ENCODE peak calls at places on chromosomes 2 and 18, in eight cellular contexts. One of them, this sample, is unnamed.
A peak's percentile ranks its signal among the peaks of the same experiment; 100 is the strongest.

GRCh38 chr2:236661762-236662110 is 92.1 kb downstream of the ACKR3 start:
- DNase-seq in cardiac muscle cell: peak; percentile 80
- DNase-seq in RCC 7860: no peak
- DNase-seq in iris pigment epithelial cell: no peak
- DNase-seq in SHP77 treated with DMSO at 0.1 percent for 48 hours: no peak
- DNase-seq in WTC11: no peak
- DNase-seq in hippocampal formation: no peak
- DNase-seq in CD8-positive, alpha-beta memory T cell: no peak
- DNase-seq in this sample: no peak

GRCh38 chr2:5596848-5597247 is 95.3 kb upstream of the SOX11 start:
- DNase-seq in CD8-positive, alpha-beta memory T cell: no peak
- DNase-seq in hippocampal formation: no peak
- DNase-seq in SHP77 treated with DMSO at 0.1 percent for 48 hours: no peak
- DNase-seq in iris pigment epithelial cell: no peak
- DNase-seq in WTC11: no peak
- DNase-seq in RCC 7860: no peak
- DNase-seq in cardiac muscle cell: no peak
- DNase-seq in this sample: no peak

GRCh38 chr2:86226069-86226468 is 26.8 kb downstream of the MRPL35 start:
- DNase-seq in iris pigment epithelial cell: no peak
- DNase-seq in RCC 7860: no peak
- DNase-seq in CD8-positive, alpha-beta memory T cell: no peak
- DNase-seq in hippocampal formation: no peak
- DNase-seq in WTC11: no peak
- DNase-seq in SHP77 treated with DMSO at 0.1 percent for 48 hours: no peak
- DNase-seq in cardiac muscle cell: no peak
- DNase-seq in this sample: no peak

GRCh38 chr18:70169747-70170146 is 35.7 kb downstream of the RTTN start:
- DNase-seq in cardiac muscle cell: no peak
- DNase-seq in RCC 7860: peak; percentile 43
- DNase-seq in iris pigment epithelial cell: no peak
- DNase-seq in hippocampal formation: no peak
- DNase-seq in SHP77 treated with DMSO at 0.1 percent for 48 hours: no peak
- DNase-seq in WTC11: no peak
- DNase-seq in CD8-positive, alpha-beta memory T cell: no peak
- DNase-seq in this sample: no peak

GRCh38 chr2:111121028-111121872 is 536 bp downstream of the BCL2L11 start:
- DNase-seq in iris pigment epithelial cell: peak; percentile 48
- DNase-seq in SHP77 treated with DMSO at 0.1 percent for 48 hours: no peak
- DNase-seq in cardiac muscle cell: no peak
- DNase-seq in RCC 7860: no peak
- DNase-seq in CD8-positive, alpha-beta memory T cell: peak; percentile 56
- DNase-seq in hippocampal formation: no peak
- DNase-seq in WTC11: peak; percentile 48
- DNase-seq in this sample: no peak

GRCh38 chr2:38601463-38602135 is 1.1 kb downstream of the HNRNPLL start:
- DNase-seq in SHP77 treated with DMSO at 0.1 percent for 48 hours: no peak
- DNase-seq in iris pigment epithelial cell: peak; percentile 44
- DNase-seq in RCC 7860: no peak
- DNase-seq in WTC11: no peak
- DNase-seq in cardiac muscle cell: peak; percentile 56
- DNase-seq in hippocampal formation: no peak
- DNase-seq in CD8-positive, alpha-beta memory T cell: no peak
- DNase-seq in this sample: no peak

GRCh38 chr2:212249451-212249850 is 289.2 kb downstream of the ERBB4 start:
- DNase-seq in iris pigment epithelial cell: peak; percentile 55
- DNase-seq in SHP77 treated with DMSO at 0.1 percent for 48 hours: no peak
- DNase-seq in WTC11: no peak
- DNase-seq in cardiac muscle cell: peak; percentile 34
- DNase-seq in CD8-positive, alpha-beta memory T cell: no peak
- DNase-seq in hippocampal formation: no peak
- DNase-seq in RCC 7860: no peak
- DNase-seq in this sample: no peak

GRCh38 chr2:174035981-174036742 is 71.0 kb upstream of the SP3 start:
- DNase-seq in RCC 7860: peak; percentile 63
- DNase-seq in hippocampal formation: no peak
- DNase-seq in CD8-positive, alpha-beta memory T cell: no peak
- DNase-seq in WTC11: no peak
- DNase-seq in iris pigment epithelial cell: peak; percentile 39
- DNase-seq in SHP77 treated with DMSO at 0.1 percent for 48 hours: no peak
- DNase-seq in cardiac muscle cell: peak; percentile 64
- DNase-seq in this sample: no peak

GRCh38 chr2:217289153-217289908 is 429.5 kb upstream of the TNP1 start:
- DNase-seq in hippocampal formation: no peak
- DNase-seq in SHP77 treated with DMSO at 0.1 percent for 48 hours: no peak
- DNase-seq in RCC 7860: no peak
- DNase-seq in WTC11: peak; percentile 60
- DNase-seq in iris pigment epithelial cell: no peak
- DNase-seq in cardiac muscle cell: no peak
- DNase-seq in CD8-positive, alpha-beta memory T cell: no peak
- DNase-seq in this sample: no peak

GRCh38 chr2:11802782-11803191 is 56.4 kb downstream of the LPIN1 start:
- DNase-seq in WTC11: no peak
- DNase-seq in cardiac muscle cell: peak; percentile 74
- DNase-seq in RCC 7860: no peak
- DNase-seq in hippocampal formation: no peak
- DNase-seq in iris pigment epithelial cell: peak; percentile 73
- DNase-seq in CD8-positive, alpha-beta memory T cell: no peak
- DNase-seq in SHP77 treated with DMSO at 0.1 percent for 48 hours: no peak
- DNase-seq in this sample: peak; percentile 32

GRCh38 chr2:73293534-73294171 is at the start of gene EGR4:
- DNase-seq in hippocampal formation: no peak
- DNase-seq in CD8-positive, alpha-beta memory T cell: peak; percentile 95
- DNase-seq in WTC11: peak; percentile 88
- DNase-seq in RCC 7860: no peak
- DNase-seq in cardiac muscle cell: peak; percentile 80
- DNase-seq in iris pigment epithelial cell: peak; percentile 71
- DNase-seq in SHP77 treated with DMSO at 0.1 percent for 48 hours: peak; percentile 68
- DNase-seq in this sample: peak; percentile 77

GRCh38 chr18:48833701-48834394 is 116.9 kb downstream of the SMAD7 start:
- DNase-seq in WTC11: peak; percentile 7
- DNase-seq in RCC 7860: peak; percentile 25
- DNase-seq in hippocampal formation: no peak
- DNase-seq in cardiac muscle cell: peak; percentile 27
- DNase-seq in CD8-positive, alpha-beta memory T cell: peak; percentile 81
- DNase-seq in iris pigment epithelial cell: no peak
- DNase-seq in SHP77 treated with DMSO at 0.1 percent for 48 hours: no peak
- DNase-seq in this sample: no peak

GRCh38 chr18:67731853-67732252 is 215.3 kb upstream of the DSEL start:
- DNase-seq in hippocampal formation: no peak
- DNase-seq in CD8-positive, alpha-beta memory T cell: no peak
- DNase-seq in RCC 7860: peak; percentile 6
- DNase-seq in iris pigment epithelial cell: peak; percentile 60
- DNase-seq in SHP77 treated with DMSO at 0.1 percent for 48 hours: no peak
- DNase-seq in WTC11: no peak
- DNase-seq in cardiac muscle cell: no peak
- DNase-seq in this sample: no peak

GRCh38 chr2:174072069-174072468 is 106.9 kb upstream of the SP3 start:
- DNase-seq in WTC11: no peak
- DNase-seq in SHP77 treated with DMSO at 0.1 percent for 48 hours: no peak
- DNase-seq in iris pigment epithelial cell: no peak
- DNase-seq in RCC 7860: no peak
- DNase-seq in hippocampal formation: no peak
- DNase-seq in CD8-positive, alpha-beta memory T cell: no peak
- DNase-seq in cardiac muscle cell: no peak
- DNase-seq in this sample: no peak

GRCh38 chr2:26401739-26402541 is at the start of gene DRC1:
- DNase-seq in SHP77 treated with DMSO at 0.1 percent for 48 hours: peak; percentile 63
- DNase-seq in WTC11: peak; percentile 93
- DNase-seq in CD8-positive, alpha-beta memory T cell: no peak
- DNase-seq in RCC 7860: no peak
- DNase-seq in iris pigment epithelial cell: peak; percentile 78
- DNase-seq in cardiac muscle cell: peak; percentile 88
- DNase-seq in hippocampal formation: peak; percentile 33
- DNase-seq in this sample: peak; percentile 62

GRCh38 chr2:205376071-205376470 is 306.2 kb upstream of the NRP2 start:
- DNase-seq in WTC11: no peak
- DNase-seq in SHP77 treated with DMSO at 0.1 percent for 48 hours: no peak
- DNase-seq in CD8-positive, alpha-beta memory T cell: no peak
- DNase-seq in hippocampal formation: no peak
- DNase-seq in RCC 7860: no peak
- DNase-seq in cardiac muscle cell: no peak
- DNase-seq in iris pigment epithelial cell: peak; percentile 20
- DNase-seq in this sample: no peak

GRCh38 chr2:201654611-201655384 is 11.5 kb upstream of the TMEM237 start:
- DNase-seq in CD8-positive, alpha-beta memory T cell: no peak
- DNase-seq in WTC11: no peak
- DNase-seq in hippocampal formation: no peak
- DNase-seq in RCC 7860: no peak
- DNase-seq in iris pigment epithelial cell: peak; percentile 72
- DNase-seq in SHP77 treated with DMSO at 0.1 percent for 48 hours: no peak
- DNase-seq in cardiac muscle cell: peak; percentile 87
- DNase-seq in this sample: no peak

GRCh38 chr2:187527262-187527661 is 27.0 kb downstream of the TFPI start:
- DNase-seq in SHP77 treated with DMSO at 0.1 percent for 48 hours: no peak
- DNase-seq in hippocampal formation: no peak
- DNase-seq in WTC11: no peak
- DNase-seq in iris pigment epithelial cell: peak; percentile 60
- DNase-seq in RCC 7860: no peak
- DNase-seq in CD8-positive, alpha-beta memory T cell: no peak
- DNase-seq in cardiac muscle cell: peak; percentile 89
- DNase-seq in this sample: no peak

GRCh38 chr18:79573921-79574491 is 105.6 kb upstream of the CTDP1 start:
- DNase-seq in SHP77 treated with DMSO at 0.1 percent for 48 hours: no peak
- DNase-seq in cardiac muscle cell: no peak
- DNase-seq in CD8-positive, alpha-beta memory T cell: peak; percentile 45
- DNase-seq in hippocampal formation: no peak
- DNase-seq in WTC11: no peak
- DNase-seq in iris pigment epithelial cell: no peak
- DNase-seq in RCC 7860: no peak
- DNase-seq in this sample: no peak

GRCh38 chr18:13375302-13376255 is 157.0 kb downstream of the LDLRAD4 start:
- DNase-seq in cardiac muscle cell: peak; percentile 88
- DNase-seq in SHP77 treated with DMSO at 0.1 percent for 48 hours: peak; percentile 27
- DNase-seq in CD8-positive, alpha-beta memory T cell: peak; percentile 80
- DNase-seq in hippocampal formation: no peak
- DNase-seq in iris pigment epithelial cell: peak; percentile 98
- DNase-seq in RCC 7860: peak; percentile 73
- DNase-seq in WTC11: no peak
- DNase-seq in this sample: peak; percentile 48

GRCh38 chr18:24992491-24992890 is 359.5 kb downstream of the ZNF521 start:
- DNase-seq in WTC11: no peak
- DNase-seq in cardiac muscle cell: no peak
- DNase-seq in RCC 7860: no peak
- DNase-seq in CD8-positive, alpha-beta memory T cell: no peak
- DNase-seq in hippocampal formation: no peak
- DNase-seq in iris pigment epithelial cell: peak; percentile 17
- DNase-seq in SHP77 treated with DMSO at 0.1 percent for 48 hours: no peak
- DNase-seq in this sample: no peak

GRCh38 chr2:234330902-234331301 is 166.0 kb downstream of the ARL4C start:
- DNase-seq in hippocampal formation: no peak
- DNase-seq in RCC 7860: no peak
- DNase-seq in WTC11: no peak
- DNase-seq in cardiac muscle cell: no peak
- DNase-seq in CD8-positive, alpha-beta memory T cell: no peak
- DNase-seq in iris pigment epithelial cell: no peak
- DNase-seq in SHP77 treated with DMSO at 0.1 percent for 48 hours: no peak
- DNase-seq in this sample: no peak

GRCh38 chr2:9160732-9161131 is 45.9 kb upstream of the ASAP2 start:
- DNase-seq in SHP77 treated with DMSO at 0.1 percent for 48 hours: no peak
- DNase-seq in iris pigment epithelial cell: no peak
- DNase-seq in CD8-positive, alpha-beta memory T cell: no peak
- DNase-seq in RCC 7860: no peak
- DNase-seq in cardiac muscle cell: no peak
- DNase-seq in hippocampal formation: no peak
- DNase-seq in WTC11: peak; percentile 35
- DNase-seq in this sample: no peak

GRCh38 chr18:3794537-3795348 is 344.8 kb downstream of the TGIF1 start:
- DNase-seq in cardiac muscle cell: peak; percentile 96
- DNase-seq in iris pigment epithelial cell: peak; percentile 73
- DNase-seq in RCC 7860: peak; percentile 84
- DNase-seq in WTC11: no peak
- DNase-seq in SHP77 treated with DMSO at 0.1 percent for 48 hours: no peak
- DNase-seq in hippocampal formation: no peak
- DNase-seq in CD8-positive, alpha-beta memory T cell: no peak
- DNase-seq in this sample: peak; percentile 47

GRCh38 chr2:9287400-9288059 is 80.9 kb downstream of the ASAP2 start:
- DNase-seq in iris pigment epithelial cell: peak; percentile 97
- DNase-seq in SHP77 treated with DMSO at 0.1 percent for 48 hours: no peak
- DNase-seq in hippocampal formation: no peak
- DNase-seq in WTC11: no peak
- DNase-seq in RCC 7860: peak; percentile 100
- DNase-seq in cardiac muscle cell: peak; percentile 97
- DNase-seq in CD8-positive, alpha-beta memory T cell: no peak
- DNase-seq in this sample: no peak

GRCh38 chr18:78896111-78896510 is 83.5 kb upstream of the SALL3 start:
- DNase-seq in cardiac muscle cell: no peak
- DNase-seq in RCC 7860: no peak
- DNase-seq in CD8-positive, alpha-beta memory T cell: no peak
- DNase-seq in iris pigment epithelial cell: no peak
- DNase-seq in WTC11: no peak
- DNase-seq in hippocampal formation: no peak
- DNase-seq in SHP77 treated with DMSO at 0.1 percent for 48 hours: no peak
- DNase-seq in this sample: no peak

GRCh38 chr2:225779829-225780228 is 380.3 kb downstream of the NYAP2 start:
- DNase-seq in WTC11: no peak
- DNase-seq in CD8-positive, alpha-beta memory T cell: no peak
- DNase-seq in RCC 7860: no peak
- DNase-seq in SHP77 treated with DMSO at 0.1 percent for 48 hours: no peak
- DNase-seq in iris pigment epithelial cell: no peak
- DNase-seq in cardiac muscle cell: peak; percentile 62
- DNase-seq in hippocampal formation: no peak
- DNase-seq in this sample: no peak

GRCh38 chr2:157460384-157460837 is 16.5 kb upstream of the CYTIP start:
- DNase-seq in SHP77 treated with DMSO at 0.1 percent for 48 hours: no peak
- DNase-seq in WTC11: no peak
- DNase-seq in cardiac muscle cell: peak; percentile 12
- DNase-seq in RCC 7860: peak; percentile 37
- DNase-seq in iris pigment epithelial cell: no peak
- DNase-seq in hippocampal formation: no peak
- DNase-seq in CD8-positive, alpha-beta memory T cell: no peak
- DNase-seq in this sample: no peak

GRCh38 chr18:11850821-11851155 is 425 bp upstream of the CHMP1B start:
- DNase-seq in WTC11: no peak
- DNase-seq in RCC 7860: no peak
- DNase-seq in cardiac muscle cell: peak; percentile 83
- DNase-seq in CD8-positive, alpha-beta memory T cell: no peak
- DNase-seq in iris pigment epithelial cell: peak; percentile 77
- DNase-seq in SHP77 treated with DMSO at 0.1 percent for 48 hours: peak; percentile 26
- DNase-seq in hippocampal formation: no peak
- DNase-seq in this sample: no peak

GRCh38 chr18:69636529-69637301 is 236.0 kb downstream of the DOK6 start:
- DNase-seq in hippocampal formation: no peak
- DNase-seq in RCC 7860: no peak
- DNase-seq in CD8-positive, alpha-beta memory T cell: no peak
- DNase-seq in SHP77 treated with DMSO at 0.1 percent for 48 hours: no peak
- DNase-seq in cardiac muscle cell: no peak
- DNase-seq in WTC11: peak; percentile 56
- DNase-seq in iris pigment epithelial cell: no peak
- DNase-seq in this sample: no peak

GRCh38 chr2:177332041-177332991 is 60.3 kb upstream of the AGPS start:
- DNase-seq in iris pigment epithelial cell: peak; percentile 78
- DNase-seq in WTC11: no peak
- DNase-seq in SHP77 treated with DMSO at 0.1 percent for 48 hours: peak; percentile 8
- DNase-seq in cardiac muscle cell: peak; percentile 89
- DNase-seq in RCC 7860: peak; percentile 56
- DNase-seq in CD8-positive, alpha-beta memory T cell: no peak
- DNase-seq in hippocampal formation: peak; percentile 8
- DNase-seq in this sample: no peak

GRCh38 chr2:134277223-134277622 is 23.4 kb downstream of the MGAT5 start:
- DNase-seq in cardiac muscle cell: no peak
- DNase-seq in SHP77 treated with DMSO at 0.1 percent for 48 hours: no peak
- DNase-seq in CD8-positive, alpha-beta memory T cell: no peak
- DNase-seq in WTC11: no peak
- DNase-seq in hippocampal formation: no peak
- DNase-seq in RCC 7860: no peak
- DNase-seq in iris pigment epithelial cell: no peak
- DNase-seq in this sample: no peak

GRCh38 chr2:10072656-10073480 is 7.3 kb downstream of the CYS1 start:
- DNase-seq in iris pigment epithelial cell: peak; percentile 83
- DNase-seq in RCC 7860: peak; percentile 78
- DNase-seq in hippocampal formation: peak; percentile 67
- DNase-seq in CD8-positive, alpha-beta memory T cell: peak; percentile 83
- DNase-seq in SHP77 treated with DMSO at 0.1 percent for 48 hours: peak; percentile 84
- DNase-seq in WTC11: peak; percentile 83
- DNase-seq in cardiac muscle cell: peak; percentile 92
- DNase-seq in this sample: peak; percentile 76

GRCh38 chr2:171600126-171600525 is 77.9 kb downstream of the CYBRD1 start:
- DNase-seq in WTC11: no peak
- DNase-seq in SHP77 treated with DMSO at 0.1 percent for 48 hours: no peak
- DNase-seq in iris pigment epithelial cell: no peak
- DNase-seq in CD8-positive, alpha-beta memory T cell: no peak
- DNase-seq in cardiac muscle cell: no peak
- DNase-seq in RCC 7860: no peak
- DNase-seq in hippocampal formation: no peak
- DNase-seq in this sample: no peak